ENCODE peak calls at places on chromosome 11, in nine cellular contexts. Y is heart right ventricle; J is IMR-90; P is CD4-positive, alpha-beta T cell; H is esophagus squamous epithelium; B is PC-3; L is mammary epithelial cell; D is HCT116; G is Peyer's patch. Q is an unnamed sample.

GRCh38 chr11:62612366-62613274 is at the start of the genes EML3 and ROM1:
- DNase-seq in Y (peak; percentile 92), J (peak; percentile 63), P (peak; percentile 85), H (peak; percentile 58), B (peak; percentile 79), L (peak; percentile 75), D (no peak), G (peak; percentile 96), Q (peak; percentile 80)

GRCh38 chr11:68402355-68403031 is 58.1 kb upstream of the PPP6R3 start:
- DNase-seq in Y (no peak), J (no peak), P (no peak), H (no peak), B (peak; percentile 18), L (no peak), D (no peak), G (no peak), Q (peak; percentile 69)

GRCh38 chr11:9834281-9834680 is 170.4 kb downstream of the SWAP70 start:
- DNase-seq in Y (no peak), J (no peak), P (no peak), H (no peak), B (no peak), L (no peak), D (no peak), G (no peak), Q (no peak)

GRCh38 chr11:66155387-66156073 is 85.5 kb downstream of the PACS1 start:
- DNase-seq in Y (no peak), J (no peak), P (no peak), H (no peak), B (no peak), L (no peak), D (no peak), G (no peak), Q (no peak)

GRCh38 chr11:20008190-20008801 is 152.0 kb downstream of the DBX1 start:
- DNase-seq in Y (no peak), J (no peak), P (no peak), H (no peak), B (no peak), L (no peak), D (no peak), G (no peak), Q (no peak)

GRCh38 chr11:27294654-27295053 is 68.4 kb downstream of the CCDC34 start:
- DNase-seq in Y (no peak), J (no peak), P (no peak), H (no peak), B (no peak), L (no peak), D (no peak), G (no peak), Q (peak; percentile 36)

GRCh38 chr11:75859614-75860013 is 44.6 kb downstream of the UVRAG start:
- DNase-seq in Y (no peak), J (no peak), P (no peak), H (no peak), B (no peak), L (no peak), D (no peak), G (no peak), Q (no peak)

GRCh38 chr11:34928268-34928959 is 12.0 kb downstream of the PDHX start:
- DNase-seq in Y (no peak), J (peak; percentile 31), P (no peak), H (no peak), B (no peak), L (no peak), D (no peak), G (no peak), Q (no peak)

GRCh38 chr11:10302294-10302743 is 2.6 kb upstream of the ADM start:
- DNase-seq in Y (no peak), J (no peak), P (no peak), H (no peak), B (peak; percentile 36), L (no peak), D (no peak), G (no peak), Q (peak; percentile 51)

GRCh38 chr11:19958218-19958617 is 202.1 kb downstream of the DBX1 start:
- DNase-seq in Y (no peak), J (no peak), P (no peak), H (no peak), B (no peak), L (no peak), D (no peak), G (no peak), Q (no peak)

GRCh38 chr11:126231725-126232459 is 20.3 kb downstream of the FAM118B start:
- DNase-seq in Y (no peak), J (peak; percentile 66), P (no peak), H (no peak), B (peak; percentile 59), L (no peak), D (no peak), G (no peak), Q (peak; percentile 34)
- H3K27ac ChIP-seq in Y (no peak overlapping the region), J (no peak overlapping the region), P (no peak overlapping the region), H (no peak overlapping the region), B (peak overlapping the region; percentile 38), L (no peak overlapping the region), D (no peak overlapping the region), G (no peak overlapping the region), Q (no peak overlapping the region)

GRCh38 chr11:94732617-94733292 is 35.4 kb upstream of the AMOTL1 start:
- DNase-seq in Y (peak; percentile 78), J (peak; percentile 87), P (no peak), H (no peak), B (peak; percentile 96), L (peak; percentile 69), D (no peak), G (no peak), Q (no peak)
- H3K27ac ChIP-seq in Y (peak overlapping the region; percentile 75), J (no peak overlapping the region), P (no peak overlapping the region), H (peak overlapping the region; percentile 69), B (peak overlapping the region; percentile 96), L (peak overlapping the region; percentile 90), D (no peak overlapping the region), G (peak overlapping the region; percentile 49), Q (peak overlapping the region; percentile 57)

GRCh38 chr11:1468002-1468401 is 18.6 kb downstream of the MOB2 start:
- DNase-seq in Y (no peak), J (no peak), P (no peak), H (no peak), B (no peak), L (no peak), D (no peak), G (no peak), Q (no peak)
- H3K27ac ChIP-seq in Y (no peak overlapping the region), J (no peak overlapping the region), P (no peak overlapping the region), H (peak overlapping the region; percentile 30), B (no peak overlapping the region), L (no peak overlapping the region), D (no peak overlapping the region), G (no peak overlapping the region), Q (no peak overlapping the region)

GRCh38 chr11:122187373-122188165 is 71.6 kb upstream of the BLID start:
- DNase-seq in Y (no peak), J (no peak), P (no peak), H (no peak), B (no peak), L (no peak), D (peak; percentile 54), G (no peak), Q (no peak)
- H3K27ac ChIP-seq in Y (peak overlapping the region; percentile 3), J (peak overlapping the region; percentile 69), P (no peak overlapping the region), H (no peak overlapping the region), B (peak overlapping the region; percentile 94), L (peak overlapping the region; percentile 82), D (peak overlapping the region; percentile 97), G (no peak overlapping the region), Q (no peak overlapping the region)

GRCh38 chr11:65111159-65111536 is 524 bp upstream of the TM7SF2 start:
- DNase-seq in Y (no peak), J (no peak), P (no peak), H (no peak), B (no peak), L (no peak), D (no peak), G (peak; percentile 49), Q (no peak)

GRCh38 chr11:65109231-65110198 is 2.2 kb upstream of the TM7SF2 start:
- DNase-seq in Y (no peak), J (no peak), P (no peak), H (no peak), B (no peak), L (no peak), D (no peak), G (peak; percentile 48), Q (no peak)

GRCh38 chr11:65112226-65112550 is 516 bp downstream of the TM7SF2 start:
- DNase-seq in Y (no peak), J (no peak), P (no peak), H (no peak), B (no peak), L (no peak), D (no peak), G (peak; percentile 56), Q (no peak)

GRCh38 chr11:65111537-65112225 is at the start of gene TM7SF2:
- DNase-seq in Y (peak; percentile 96), J (peak; percentile 86), P (peak; percentile 93), H (peak; percentile 76), B (peak; percentile 98), L (peak; percentile 93), D (peak; percentile 89), G (peak; percentile 99), Q (peak; percentile 97)

DNA sequence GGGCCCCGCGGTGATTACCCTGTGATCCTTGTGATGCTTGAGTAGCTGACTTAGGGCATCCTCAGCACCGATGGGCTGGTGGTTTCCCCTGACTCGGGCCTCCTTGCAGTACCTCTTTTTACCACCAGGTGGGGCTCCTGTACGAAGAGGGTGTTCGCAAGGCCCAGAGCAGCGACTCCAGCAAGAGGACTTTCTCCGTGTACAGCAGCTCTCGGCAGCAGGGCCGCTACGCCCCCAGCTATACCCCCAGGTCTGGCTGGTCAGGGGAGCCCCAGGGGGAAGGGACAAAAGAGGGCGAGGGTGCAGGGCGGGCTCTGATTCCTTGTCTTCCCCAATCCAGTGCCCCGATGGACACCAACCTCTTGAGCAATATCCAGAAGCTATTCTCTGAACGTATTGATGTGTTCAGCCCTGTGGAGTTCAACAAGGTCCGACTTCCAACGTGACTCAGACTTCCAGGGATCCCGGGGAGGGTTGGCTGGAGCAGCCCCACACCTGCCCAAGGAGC is 1.3 kb upstream of the TM7SF2 start:
- DNase-seq in Y (peak; percentile 90), J (peak; percentile 74), P (peak; percentile 93), H (peak; percentile 61), B (peak; percentile 96), L (peak; percentile 76), D (no peak), G (peak; percentile 96), Q (peak; percentile 86)
- H3K27ac ChIP-seq in Y (peak overlapping the region; percentile 49), J (no peak overlapping the region), P (peak overlapping the region; percentile 33), H (peak overlapping the region; percentile 78), B (no peak overlapping the region), L (no peak overlapping the region), D (peak overlapping the region; percentile 82), G (peak overlapping the region; percentile 77), Q (no peak overlapping the region)

Q was measured in small intestine.